ENCODE peak calls at places on chromosomes 4 and X, in four cellular contexts. R is hepatocyte, E is NCI-H748 treated with DMSO at 0.1 percent for 48 hours, K is NCI-H82. A is an unnamed sample.

GRCh38 chr4:104641427-104641826 is 146.7 kb upstream of the CXXC4 start:
- DNase-seq in E (peak; percentile 80), K (peak; percentile 79), R (no peak), A (no peak)

GRCh38 chrX:3393581-3394111 is 47.2 kb upstream of the MXRA5 start:
- DNase-seq in R (peak; percentile 15), E (no peak), K (no peak), A (no peak)

GRCh38 chrX:51931761-51932160 is 38.3 kb downstream of the MAGED1 start:
- DNase-seq in R (no peak), E (no peak), K (no peak), A (peak; percentile 30)

GRCh38 chr4:38094419-38094818 is 134.2 kb downstream of the PTTG2 start:
- DNase-seq in E (no peak), R (no peak), K (no peak), A (no peak)

GRCh38 chrX:95754411-95754810 is 930.2 kb upstream of the DIAPH2 start:
- DNase-seq in R (no peak), E (no peak), K (no peak), A (no peak)

GRCh38 chr4:24595662-24596061 is 11.3 kb upstream of the DHX15 start:
- DNase-seq in K (no peak), E (no peak), R (no peak), A (no peak)

GRCh38 chr4:69099910-69100309 is 3.6 kb downstream of the UGT2B7 start:
- DNase-seq in K (no peak), E (no peak), R (no peak), A (no peak)

GRCh38 chrX:47245156-47245555 is 12.3 kb downstream of the USP11 start:
- DNase-seq in R (no peak), E (no peak), K (peak; percentile 59), A (no peak)

GRCh38 chrX:41868392-41868977 is 54.9 kb downstream of the CASK start:
- DNase-seq in R (no peak), K (no peak), E (peak; percentile 13), A (no peak)

GRCh38 chr4:114036864-114037263 is 57.4 kb upstream of the ARSJ start:
- DNase-seq in K (no peak), R (no peak), E (no peak), A (no peak)

GRCh38 chr4:3836041-3836801 is 70.0 kb downstream of the ADRA2C start:
- DNase-seq in K (no peak), E (no peak), R (no peak), A (no peak)

GRCh38 chrX:2694868-2695267 is 3.8 kb downstream of the CD99 start:
- DNase-seq in K (no peak), E (no peak), R (no peak), A (no peak)

GRCh38 chr4:125316391-125316780 is 1.6 kb downstream of the FAT4 start:
- DNase-seq in K (peak; percentile 40), E (no peak), R (peak; percentile 57), A (no peak)

GRCh38 chr4:18051281-18051680 is 29.7 kb upstream of the LCORL start:
- DNase-seq in E (no peak), K (no peak), R (no peak), A (no peak)

GRCh38 chr4:101304916-101305315 is 42.4 kb downstream of the PPP3CA start:
- DNase-seq in K (no peak), R (no peak), E (peak; percentile 39), A (peak; percentile 63)

GRCh38 chrX:39640866-39641265 is 456.9 kb downstream of the BCOR start:
- DNase-seq in K (no peak), E (no peak), R (no peak), A (no peak)

GRCh38 chr4:154868423-154869194 is 87.5 kb downstream of the RBM46 start:
- DNase-seq in K (no peak), E (no peak), R (no peak), A (no peak)

GRCh38 chr4:75655562-75655961 is 17.6 kb downstream of the G3BP2 start:
- DNase-seq in K (no peak), R (no peak), E (no peak), A (no peak)

GRCh38 chrX:21711126-21711847 is 46.6 kb downstream of the SMPX start:
- DNase-seq in K (no peak), E (no peak), R (no peak), A (no peak)

GRCh38 chr4:185933078-185933581 is 121.1 kb upstream of the SORBS2 start:
- DNase-seq in R (no peak), K (no peak), E (no peak), A (no peak)

GRCh38 chr4:38154251-38154650 is 194.1 kb downstream of the PTTG2 start:
- DNase-seq in E (no peak), R (no peak), K (no peak), A (no peak)